ENCODE peak calls at places on chromosomes 2 and 18, in four cellular contexts. S is natural killer cell, Q is testis, Z is H9. C is an unnamed sample.

GRCh38 chr2:109350526-109350925 is 221.5 kb downstream of the SH3RF3 start:
- DNase-seq in S (no peak), Q (no peak), Z (no peak), C (no peak)

GRCh38 chr2:32060266-32060665 is 3.1 kb upstream of the SPAST start:
- DNase-seq in S (no peak), Q (no peak), Z (no peak), C (no peak)

GRCh38 chr2:127415593-127416485 is 2.4 kb upstream of the PROC start:
- DNase-seq in S (peak), Q (peak), Z (peak), C (peak)

GRCh38 chr2:30232027-30232800 is 880 bp downstream of the LBH start:
- DNase-seq in S (peak), Q (peak), Z (peak), C (peak)

GRCh38 chr18:68428026-68428425 is 286.9 kb downstream of the TMX3 start:
- DNase-seq in S (no peak), Q (no peak), Z (no peak), C (no peak)

GRCh38 chr2:189660803-189661147 is 484 bp upstream of the ASNSD1 start:
- DNase-seq in S (no peak), Q (no peak), Z (no peak), C (no peak)

GRCh38 chr2:45210466-45211195 is 201.4 kb upstream of the SIX2 start:
- DNase-seq in S (no peak), Q (no peak), Z (no peak), C (no peak)

GRCh38 chr2:140600116-140600515 is 1530.7 kb downstream of the LRP1B start:
- DNase-seq in S (no peak), Q (no peak), Z (no peak), C (no peak)

GRCh38 chr2:72892506-72893173 is 5.4 kb downstream of the SPR start:
- DNase-seq in S (peak), Q (peak), Z (peak), C (no peak)

GRCh38 chr2:232951181-232951580 is 61.9 kb downstream of the NGEF start:
- DNase-seq in S (no peak), Q (no peak), Z (no peak), C (no peak)

GRCh38 chr2:176812376-176812775 is 400.2 kb upstream of the HNRNPA3 start:
- DNase-seq in S (no peak), Q (peak), Z (no peak), C (no peak)

GRCh38 chr2:121479882-121480522 is 50.7 kb upstream of the RNU4ATAC start:
- DNase-seq in S (no peak), Q (no peak), Z (peak), C (no peak)

GRCh38 chr2:98800330-98801064 is 69.6 kb upstream of the MGAT4A start:
- DNase-seq in S (no peak), Q (no peak), Z (no peak), C (no peak)

GRCh38 chr2:203756161-203756560 is 49.7 kb downstream of the CD28 start:
- DNase-seq in S (no peak), Q (no peak), Z (no peak), C (no peak)

GRCh38 chr2:96325038-96325883 is at the start of gene ITPRIPL1:
- DNase-seq in S (peak), Q (no peak), Z (peak), C (peak)

DNA sequence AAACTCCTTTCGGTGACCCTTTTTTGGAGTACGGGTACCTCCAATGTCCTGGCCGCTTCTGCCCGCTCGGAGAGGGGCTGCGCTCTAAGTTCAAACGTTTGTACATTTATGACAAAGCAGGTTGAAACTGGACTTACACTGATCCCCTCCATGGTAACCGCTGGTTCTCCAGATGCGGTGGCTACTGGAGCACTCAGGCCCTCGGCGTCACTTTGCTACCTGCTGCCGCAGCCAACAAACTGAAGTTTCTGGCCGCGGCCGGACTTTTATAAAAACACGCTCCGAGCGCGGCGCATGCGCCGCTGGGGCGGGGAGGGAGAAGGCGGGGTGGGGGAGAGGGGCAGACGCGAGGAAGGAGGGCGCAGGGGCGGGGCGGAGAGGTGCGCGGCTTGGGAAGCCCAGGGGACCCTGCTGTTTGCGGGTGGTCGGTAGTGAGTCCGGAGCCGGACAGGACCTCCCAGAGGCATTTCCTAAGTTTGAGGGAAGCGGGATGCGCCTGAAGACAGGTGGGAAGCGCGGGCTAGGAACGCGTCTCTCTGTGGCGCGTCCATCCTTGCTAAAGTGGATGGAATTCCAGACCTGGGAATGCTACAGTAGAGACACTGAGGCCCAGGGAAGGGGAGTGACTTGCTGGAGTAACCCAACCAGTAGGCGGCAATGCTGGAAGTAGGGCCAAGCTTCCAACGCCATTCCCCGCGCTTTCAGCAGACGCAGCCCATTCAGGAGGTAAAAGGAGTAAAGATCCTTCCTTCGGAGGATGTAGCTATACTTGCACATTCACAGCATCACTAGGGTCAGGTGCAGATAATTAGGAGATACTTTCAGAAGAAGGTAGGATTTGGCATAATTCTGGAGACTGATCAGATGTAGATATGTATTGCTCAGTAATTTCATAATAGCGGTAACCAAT is at the start of gene CXCR4:
- DNase-seq in S (peak), Q (peak), Z (peak), C (peak)
- TF ChIP-seq CTCF in S (no peak), Q (no peak), Z (peak), C (no peak)

DNA sequence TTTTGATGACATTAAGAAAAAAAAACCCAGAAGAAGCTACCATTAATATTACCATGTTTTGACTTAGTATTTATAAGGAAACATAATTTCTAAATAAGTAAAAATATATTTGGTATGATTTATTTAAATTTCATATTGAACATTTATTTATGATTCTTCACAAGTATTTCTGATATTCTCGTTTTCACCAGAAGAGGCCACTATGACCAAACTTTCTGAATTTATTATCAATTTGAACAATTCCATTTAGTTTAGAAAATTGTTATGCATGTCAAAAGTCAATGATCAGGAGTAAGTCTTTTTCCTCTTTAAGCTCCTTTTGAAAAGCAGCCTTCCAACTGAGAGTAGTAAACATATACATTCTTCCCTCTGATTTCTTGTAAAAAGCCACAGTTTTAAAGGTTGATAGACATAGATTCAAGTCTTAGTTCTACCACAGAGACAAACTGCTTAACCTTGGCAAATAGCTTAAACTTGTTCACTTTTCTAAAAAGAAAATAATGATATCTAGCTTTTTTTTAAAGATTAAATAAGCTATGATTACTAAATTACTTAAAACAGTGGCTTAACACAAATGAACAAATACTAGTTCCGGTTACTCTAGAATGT is 329.9 kb downstream of the TRIB2 start:
- DNase-seq in S (no peak), Q (no peak), Z (no peak), C (no peak)
- TF ChIP-seq CTCF in S (no peak), Q (no peak), Z (peak), C (no peak)

DNA sequence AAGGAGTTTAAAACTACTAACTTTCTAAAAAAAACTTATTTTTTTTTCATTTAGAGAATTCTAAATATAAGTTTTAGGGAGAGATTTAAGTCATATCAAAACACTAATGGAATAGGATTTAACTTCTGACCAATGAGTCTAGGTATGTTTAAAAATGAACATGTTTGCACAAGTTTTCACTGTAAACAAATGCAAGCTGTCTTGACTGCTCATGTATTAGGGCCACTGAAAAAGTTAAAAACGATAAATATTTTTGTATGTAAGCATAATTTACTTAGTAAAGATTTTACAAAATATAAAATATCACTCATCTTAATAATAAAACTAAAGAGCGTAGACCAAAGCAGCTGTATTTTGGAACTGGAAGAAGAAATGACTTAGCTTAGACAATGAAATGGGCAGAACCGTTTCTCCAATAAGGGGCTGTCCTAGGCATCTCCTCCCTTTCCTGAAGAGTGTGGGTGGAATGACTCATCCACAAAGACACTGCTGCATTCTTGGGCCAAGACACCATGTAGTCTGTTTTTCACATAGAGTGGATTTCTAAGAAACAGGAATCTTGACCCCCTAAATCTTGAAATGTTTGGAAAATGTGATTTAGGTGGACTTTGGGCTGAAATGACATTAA is 118.8 kb downstream of the MEP1B start:
- DNase-seq in S (no peak), Q (no peak), Z (no peak), C (no peak)
- TF ChIP-seq CTCF in S (no peak), Q (no peak), Z (no peak), C (no peak)

GRCh38 chr2:195782156-195782555 is 125.1 kb downstream of the SLC39A10 start:
- DNase-seq in S (no peak), Q (no peak), Z (no peak), C (no peak)
- TF ChIP-seq CTCF in S (no peak), Q (no peak), Z (no peak), C (no peak)

GRCh38 chr2:158725496-158725895 is 69.6 kb upstream of the DAPL1 start:
- DNase-seq in S (no peak), Q (no peak), Z (no peak), C (no peak)

GRCh38 chr2:158724803-158725271 is 70.3 kb upstream of the DAPL1 start:
- DNase-seq in S (no peak), Q (no peak), Z (no peak), C (no peak)

GRCh38 chr2:158723311-158723838 is 71.7 kb upstream of the DAPL1 start:
- DNase-seq in S (no peak), Q (no peak), Z (no peak), C (no peak)

GRCh38 chr2:158722266-158723105 is 72.6 kb upstream of the DAPL1 start:
- DNase-seq in S (no peak), Q (no peak), Z (no peak), C (no peak)

DNA sequence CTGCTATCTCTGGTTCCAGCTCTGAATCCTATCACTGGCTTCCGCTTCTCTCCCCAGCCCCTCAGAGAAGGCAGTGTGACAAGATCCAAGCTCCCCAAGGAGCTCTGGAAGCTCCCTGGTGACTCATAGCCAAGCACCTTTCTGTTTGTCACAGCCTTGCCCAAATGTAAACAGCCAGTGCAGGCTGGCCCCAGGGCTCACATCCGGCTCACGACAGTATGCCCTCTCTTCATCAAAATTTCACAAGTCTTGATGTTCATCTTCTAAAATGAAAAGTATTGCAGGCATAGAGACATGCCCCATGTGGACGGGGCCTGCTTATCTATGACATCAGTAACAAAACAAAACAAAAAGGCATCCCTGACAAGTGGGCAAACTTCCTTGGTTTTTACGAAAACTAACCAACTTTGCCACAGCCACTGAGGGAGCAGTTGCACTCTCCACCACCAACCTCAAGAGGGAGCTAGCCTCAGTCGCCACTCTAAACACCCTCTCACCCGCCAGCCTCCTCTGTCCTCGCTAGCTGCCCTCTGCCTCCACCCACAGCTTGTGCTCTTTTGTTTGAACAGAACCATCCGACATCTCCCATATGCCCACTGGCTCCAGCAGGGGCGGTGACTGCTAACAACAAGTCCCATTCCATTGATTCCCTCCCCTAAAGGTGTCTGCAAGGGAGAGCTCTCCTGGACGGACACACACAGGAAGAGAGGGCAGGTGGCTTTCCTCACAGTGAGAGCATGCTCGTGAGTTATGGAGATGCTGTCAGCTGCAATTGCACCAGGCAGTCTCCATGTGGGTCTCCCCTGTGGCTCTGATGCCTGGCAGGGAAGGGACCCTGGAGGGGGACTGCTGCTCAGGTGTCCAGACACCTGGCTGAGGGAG is 71.0 kb upstream of the DAPL1 start:
- DNase-seq in S (no peak), Q (no peak), Z (peak), C (no peak)
- TF ChIP-seq CTCF in S (no peak), Q (no peak), Z (peak), C (no peak)

GRCh38 chr2:86398500-86398899 is 42.7 kb upstream of the KDM3A start:
- DNase-seq in S (no peak), Q (no peak), Z (no peak), C (no peak)
- TF ChIP-seq CTCF in S (no peak), Q (no peak), Z (no peak), C (no peak)